ENCODE peak calls at places on chromosomes 7 and 10, in nine cellular contexts. N, H, S, L, T, Z, B, K and P are unnamed samples.
A peak's percentile ranks its signal among the peaks of the same experiment; 100 is the strongest.

GRCh38 chr7:19061331-19061730 is 56.1 kb downstream of the TWIST1 start:
- DNase-seq in K (no peak), B (no peak), H (no peak), S (no peak), Z (no peak), L (no peak), T (no peak), N (no peak), P (no peak)

GRCh38 chr7:133742709-133743538 is 384.2 kb upstream of the LRGUK start:
- DNase-seq in Z (no peak), L (peak; percentile 4), T (no peak), K (no peak), H (peak; percentile 81), N (no peak), S (no peak), B (no peak), P (no peak)

GRCh38 chr7:73882060-73882428 is 21.1 kb downstream of the TMEM270 start:
- DNase-seq in H (no peak), L (no peak), K (no peak), B (no peak), S (no peak), N (no peak), Z (no peak), T (no peak), P (no peak)

GRCh38 chr7:131071786-131072504 is 255.7 kb upstream of the MKLN1 start:
- DNase-seq in K (no peak), L (no peak), B (no peak), Z (peak; percentile 90), S (no peak), H (no peak), T (peak; percentile 32), N (no peak), P (no peak)

GRCh38 chr7:136526408-136527105 is 341.9 kb upstream of the CHRM2 start:
- DNase-seq in N (no peak), H (no peak), B (no peak), K (no peak), T (no peak), S (no peak), Z (no peak), L (no peak), P (no peak)

GRCh38 chr7:91836065-91836368 is 44.5 kb downstream of the MTERF1 start:
- DNase-seq in N (no peak), T (no peak), L (no peak), K (no peak), H (no peak), S (peak; percentile 8), Z (no peak), B (no peak), P (no peak)

GRCh38 chr7:17298840-17299476 is 506 bp downstream of the AHR start:
- DNase-seq in Z (no peak), S (peak; percentile 83), L (no peak), H (no peak), K (peak; percentile 71), B (peak; percentile 12), N (peak; percentile 10), T (peak; percentile 24), P (no peak)

GRCh38 chr7:92767427-92767826 is 68.9 kb downstream of the CDK6 start:
- DNase-seq in H (no peak), T (no peak), B (no peak), K (no peak), N (no peak), L (no peak), Z (no peak), S (no peak), P (no peak)

GRCh38 chr10:73408978-73409521 is 4.8 kb downstream of the ANXA7 start:
- DNase-seq in T (no peak), N (no peak), K (no peak), S (no peak), B (no peak), H (no peak), L (no peak), Z (no peak), P (no peak)